ENCODE peak calls at places on chromosomes 6 and 20, in five cellular contexts. J, D, E, T and I are unnamed samples.

GRCh38 chr6:137309078-137309762 is 90.0 kb upstream of the IFNGR1 start:
- DNase-seq in J (peak; percentile 84), D (no peak), E (peak; percentile 79), T (peak; percentile 58), I (no peak)

GRCh38 chr6:29762051-29762450 is 38.8 kb downstream of the HLA-F start:
- DNase-seq in J (no peak), D (no peak), E (no peak), T (no peak), I (no peak)

GRCh38 chr20:7996898-7997297 is 22.7 kb downstream of the TMX4 start:
- DNase-seq in J (no peak), D (no peak), E (no peak), T (no peak), I (no peak)

GRCh38 chr6:133062077-133062476 is 179.1 kb upstream of the EYA4 start:
- DNase-seq in J (peak; percentile 56), D (no peak), E (peak; percentile 79), T (no peak), I (no peak)

GRCh38 chr20:25019381-25020155 is 27.0 kb upstream of the APMAP start:
- DNase-seq in J (no peak), D (no peak), E (no peak), T (no peak), I (no peak)

GRCh38 chr20:8646026-8646425 is 422.9 kb upstream of the PLCB4 start:
- DNase-seq in J (no peak), D (no peak), E (peak; percentile 82), T (no peak), I (no peak)

GRCh38 chr6:144847906-144848305 is 562.8 kb downstream of the UTRN start:
- DNase-seq in J (no peak), D (no peak), E (no peak), T (no peak), I (no peak)

GRCh38 chr6:148629197-148629909 is 117.5 kb upstream of the UST start:
- DNase-seq in J (no peak), D (no peak), E (no peak), T (no peak), I (no peak)

GRCh38 chr6:144797881-144798589 is 512.9 kb downstream of the UTRN start:
- DNase-seq in J (no peak), D (no peak), E (peak; percentile 92), T (no peak), I (no peak)

GRCh38 chr6:116101298-116101718 is 655 bp downstream of the NT5DC1 start:
- DNase-seq in J (no peak), D (no peak), E (no peak), T (no peak), I (no peak)

GRCh38 chr6:97669191-97669651 is 386.2 kb upstream of the MMS22L start:
- DNase-seq in J (peak; percentile 48), D (no peak), E (peak; percentile 29), T (no peak), I (no peak)

GRCh38 chr6:153872946-153873345 is 166.1 kb upstream of the OPRM1 start:
- DNase-seq in J (no peak), D (no peak), E (no peak), T (no peak), I (no peak)

GRCh38 chr20:22746957-22747356 is 162.6 kb upstream of the FOXA2 start:
- DNase-seq in J (no peak), D (no peak), E (no peak), T (no peak), I (no peak)

GRCh38 chr20:25148181-25148981 is 47.1 kb upstream of the ENTPD6 start:
- DNase-seq in J (peak; percentile 25), D (peak; percentile 48), E (peak; percentile 8), T (no peak), I (peak; percentile 48)

GRCh38 chr20:39108746-39109145 is 146.6 kb downstream of the DHX35 start:
- DNase-seq in J (no peak), D (no peak), E (peak; percentile 72), T (no peak), I (no peak)

GRCh38 chr6:108541843-108542795 is 18.6 kb upstream of the FOXO3 start:
- DNase-seq in J (peak; percentile 61), D (peak; percentile 59), E (peak; percentile 81), T (peak; percentile 58), I (peak; percentile 52)

GRCh38 chr20:50283922-50284810 is 93.5 kb downstream of the CEBPB start:
- DNase-seq in J (no peak), D (no peak), E (peak; percentile 90), T (no peak), I (no peak)

GRCh38 chr6:157200611-157201010 is 122.7 kb downstream of the TMEM242 start:
- DNase-seq in J (no peak), D (no peak), E (no peak), T (no peak), I (no peak)